ENCODE peak calls at places on chromosomes 11 and 22, in seven cellular contexts. One of them, this sample, is unnamed.

GRCh38 chr11:69442012-69442806 is 39.3 kb upstream of the LINC01488 start:
- DNase-seq in effector memory CD8-positive, alpha-beta T cell: no peak
- DNase-seq in HFFc6: peak
- DNase-seq in neural crest cell: no peak
- DNase-seq in effector CD4-positive, alpha-beta T cell: no peak
- DNase-seq in activated naive CD8-positive, alpha-beta T cell treated with anti-CD3 and anti-CD28 coated beads, Interleukin-2, amount 10 ng/mL, durations not matched to agents 7 days and 5 days: no peak
- DNase-seq in NCI-H1105: no peak
- DNase-seq in this sample: no peak

GRCh38 chr11:109490953-109491733 is 69.2 kb downstream of the C11orf87 start:
- DNase-seq in effector memory CD8-positive, alpha-beta T cell: no peak
- DNase-seq in HFFc6: no peak
- DNase-seq in neural crest cell: no peak
- DNase-seq in effector CD4-positive, alpha-beta T cell: no peak
- DNase-seq in activated naive CD8-positive, alpha-beta T cell treated with anti-CD3 and anti-CD28 coated beads, Interleukin-2, amount 10 ng/mL, durations not matched to agents 7 days and 5 days: no peak
- DNase-seq in NCI-H1105: no peak
- DNase-seq in this sample: no peak

GRCh38 chr11:1563149-1563638 is 8.9 kb downstream of the DUSP8 start:
- DNase-seq in effector memory CD8-positive, alpha-beta T cell: no peak
- DNase-seq in HFFc6: no peak
- DNase-seq in neural crest cell: no peak
- DNase-seq in effector CD4-positive, alpha-beta T cell: no peak
- DNase-seq in activated naive CD8-positive, alpha-beta T cell treated with anti-CD3 and anti-CD28 coated beads, Interleukin-2, amount 10 ng/mL, durations not matched to agents 7 days and 5 days: no peak
- DNase-seq in NCI-H1105: no peak
- DNase-seq in this sample: no peak

GRCh38 chr11:10499452-10500262 is 41.3 kb downstream of the RNF141 start:
- DNase-seq in effector memory CD8-positive, alpha-beta T cell: no peak
- DNase-seq in HFFc6: no peak
- DNase-seq in neural crest cell: no peak
- DNase-seq in effector CD4-positive, alpha-beta T cell: no peak
- DNase-seq in activated naive CD8-positive, alpha-beta T cell treated with anti-CD3 and anti-CD28 coated beads, Interleukin-2, amount 10 ng/mL, durations not matched to agents 7 days and 5 days: no peak
- DNase-seq in NCI-H1105: no peak
- DNase-seq in this sample: no peak

GRCh38 chr11:113103932-113104331 is 142.7 kb downstream of the NCAM1 start:
- DNase-seq in effector memory CD8-positive, alpha-beta T cell: no peak
- DNase-seq in HFFc6: no peak
- DNase-seq in neural crest cell: no peak
- DNase-seq in effector CD4-positive, alpha-beta T cell: no peak
- DNase-seq in activated naive CD8-positive, alpha-beta T cell treated with anti-CD3 and anti-CD28 coated beads, Interleukin-2, amount 10 ng/mL, durations not matched to agents 7 days and 5 days: no peak
- DNase-seq in NCI-H1105: no peak
- DNase-seq in this sample: no peak

GRCh38 chr22:33867118-33867863 is 53.0 kb downstream of the LARGE1 start:
- DNase-seq in effector memory CD8-positive, alpha-beta T cell: no peak
- DNase-seq in HFFc6: no peak
- DNase-seq in neural crest cell: no peak
- DNase-seq in effector CD4-positive, alpha-beta T cell: no peak
- DNase-seq in activated naive CD8-positive, alpha-beta T cell treated with anti-CD3 and anti-CD28 coated beads, Interleukin-2, amount 10 ng/mL, durations not matched to agents 7 days and 5 days: no peak
- DNase-seq in NCI-H1105: no peak
- DNase-seq in this sample: no peak

GRCh38 chr11:134522782-134523570 is 110.9 kb upstream of the B3GAT1 start:
- DNase-seq in effector memory CD8-positive, alpha-beta T cell: no peak
- DNase-seq in HFFc6: no peak
- DNase-seq in neural crest cell: no peak
- DNase-seq in effector CD4-positive, alpha-beta T cell: no peak
- DNase-seq in activated naive CD8-positive, alpha-beta T cell treated with anti-CD3 and anti-CD28 coated beads, Interleukin-2, amount 10 ng/mL, durations not matched to agents 7 days and 5 days: no peak
- DNase-seq in NCI-H1105: no peak
- DNase-seq in this sample: no peak

GRCh38 chr11:93407777-93408401 is 77.3 kb downstream of the DEUP1 start:
- DNase-seq in effector memory CD8-positive, alpha-beta T cell: no peak
- DNase-seq in HFFc6: no peak
- DNase-seq in neural crest cell: no peak
- DNase-seq in effector CD4-positive, alpha-beta T cell: no peak
- DNase-seq in activated naive CD8-positive, alpha-beta T cell treated with anti-CD3 and anti-CD28 coated beads, Interleukin-2, amount 10 ng/mL, durations not matched to agents 7 days and 5 days: no peak
- DNase-seq in NCI-H1105: no peak
- DNase-seq in this sample: no peak

GRCh38 chr11:119373917-119374631 is 7.4 kb downstream of the USP2 start:
- DNase-seq in effector memory CD8-positive, alpha-beta T cell: peak
- DNase-seq in HFFc6: peak
- DNase-seq in neural crest cell: peak
- DNase-seq in effector CD4-positive, alpha-beta T cell: no peak
- DNase-seq in activated naive CD8-positive, alpha-beta T cell treated with anti-CD3 and anti-CD28 coated beads, Interleukin-2, amount 10 ng/mL, durations not matched to agents 7 days and 5 days: no peak
- DNase-seq in NCI-H1105: peak
- DNase-seq in this sample: peak

GRCh38 chr22:26276530-26277200 is 107.4 kb downstream of the SEZ6L start:
- DNase-seq in effector memory CD8-positive, alpha-beta T cell: no peak
- DNase-seq in HFFc6: no peak
- DNase-seq in neural crest cell: no peak
- DNase-seq in effector CD4-positive, alpha-beta T cell: no peak
- DNase-seq in activated naive CD8-positive, alpha-beta T cell treated with anti-CD3 and anti-CD28 coated beads, Interleukin-2, amount 10 ng/mL, durations not matched to agents 7 days and 5 days: no peak
- DNase-seq in NCI-H1105: no peak
- DNase-seq in this sample: no peak

GRCh38 chr11:17585911-17586695 is 39.0 kb downstream of the OTOG start:
- DNase-seq in effector memory CD8-positive, alpha-beta T cell: no peak
- DNase-seq in HFFc6: no peak
- DNase-seq in neural crest cell: no peak
- DNase-seq in effector CD4-positive, alpha-beta T cell: no peak
- DNase-seq in activated naive CD8-positive, alpha-beta T cell treated with anti-CD3 and anti-CD28 coated beads, Interleukin-2, amount 10 ng/mL, durations not matched to agents 7 days and 5 days: no peak
- DNase-seq in NCI-H1105: no peak
- DNase-seq in this sample: no peak

GRCh38 chr11:104870910-104871309 is 27.4 kb downstream of the CASP12 start:
- DNase-seq in effector memory CD8-positive, alpha-beta T cell: no peak
- DNase-seq in HFFc6: no peak
- DNase-seq in neural crest cell: no peak
- DNase-seq in effector CD4-positive, alpha-beta T cell: no peak
- DNase-seq in activated naive CD8-positive, alpha-beta T cell treated with anti-CD3 and anti-CD28 coated beads, Interleukin-2, amount 10 ng/mL, durations not matched to agents 7 days and 5 days: no peak
- DNase-seq in NCI-H1105: no peak
- DNase-seq in this sample: no peak

GRCh38 chr22:50585238-50585637 is 2.6 kb upstream of the CHKB start:
- DNase-seq in effector memory CD8-positive, alpha-beta T cell: no peak
- DNase-seq in HFFc6: no peak
- DNase-seq in neural crest cell: no peak
- DNase-seq in effector CD4-positive, alpha-beta T cell: no peak
- DNase-seq in activated naive CD8-positive, alpha-beta T cell treated with anti-CD3 and anti-CD28 coated beads, Interleukin-2, amount 10 ng/mL, durations not matched to agents 7 days and 5 days: no peak
- DNase-seq in NCI-H1105: no peak
- DNase-seq in this sample: no peak

GRCh38 chr11:23473782-23474181 is 613.5 kb upstream of the CCDC179 start:
- DNase-seq in effector memory CD8-positive, alpha-beta T cell: no peak
- DNase-seq in HFFc6: no peak
- DNase-seq in neural crest cell: no peak
- DNase-seq in effector CD4-positive, alpha-beta T cell: no peak
- DNase-seq in activated naive CD8-positive, alpha-beta T cell treated with anti-CD3 and anti-CD28 coated beads, Interleukin-2, amount 10 ng/mL, durations not matched to agents 7 days and 5 days: no peak
- DNase-seq in NCI-H1105: no peak
- DNase-seq in this sample: no peak

GRCh38 chr11:126502159-126502558 is 146.7 kb downstream of the ST3GAL4 start:
- DNase-seq in effector memory CD8-positive, alpha-beta T cell: no peak
- DNase-seq in HFFc6: no peak
- DNase-seq in neural crest cell: no peak
- DNase-seq in effector CD4-positive, alpha-beta T cell: no peak
- DNase-seq in activated naive CD8-positive, alpha-beta T cell treated with anti-CD3 and anti-CD28 coated beads, Interleukin-2, amount 10 ng/mL, durations not matched to agents 7 days and 5 days: no peak
- DNase-seq in NCI-H1105: no peak
- DNase-seq in this sample: no peak

GRCh38 chr22:33303109-33303508 is 244.9 kb upstream of the SYN3 start:
- DNase-seq in effector memory CD8-positive, alpha-beta T cell: no peak
- DNase-seq in HFFc6: no peak
- DNase-seq in neural crest cell: no peak
- DNase-seq in effector CD4-positive, alpha-beta T cell: no peak
- DNase-seq in activated naive CD8-positive, alpha-beta T cell treated with anti-CD3 and anti-CD28 coated beads, Interleukin-2, amount 10 ng/mL, durations not matched to agents 7 days and 5 days: no peak
- DNase-seq in NCI-H1105: no peak
- DNase-seq in this sample: no peak

GRCh38 chr11:4560462-4560861 is 15.5 kb downstream of the OR52M1 start:
- DNase-seq in effector memory CD8-positive, alpha-beta T cell: no peak
- DNase-seq in HFFc6: no peak
- DNase-seq in neural crest cell: no peak
- DNase-seq in effector CD4-positive, alpha-beta T cell: no peak
- DNase-seq in activated naive CD8-positive, alpha-beta T cell treated with anti-CD3 and anti-CD28 coated beads, Interleukin-2, amount 10 ng/mL, durations not matched to agents 7 days and 5 days: no peak
- DNase-seq in NCI-H1105: no peak
- DNase-seq in this sample: no peak

GRCh38 chr11:24239016-24239720 is 257.7 kb upstream of the LUZP2 start:
- DNase-seq in effector memory CD8-positive, alpha-beta T cell: no peak
- DNase-seq in HFFc6: peak
- DNase-seq in neural crest cell: no peak
- DNase-seq in effector CD4-positive, alpha-beta T cell: no peak
- DNase-seq in activated naive CD8-positive, alpha-beta T cell treated with anti-CD3 and anti-CD28 coated beads, Interleukin-2, amount 10 ng/mL, durations not matched to agents 7 days and 5 days: no peak
- DNase-seq in NCI-H1105: no peak
- DNase-seq in this sample: no peak

GRCh38 chr22:44365196-44365802 is 52.5 kb upstream of the SHISAL1 start:
- DNase-seq in effector memory CD8-positive, alpha-beta T cell: no peak
- DNase-seq in HFFc6: no peak
- DNase-seq in neural crest cell: no peak
- DNase-seq in effector CD4-positive, alpha-beta T cell: no peak
- DNase-seq in activated naive CD8-positive, alpha-beta T cell treated with anti-CD3 and anti-CD28 coated beads, Interleukin-2, amount 10 ng/mL, durations not matched to agents 7 days and 5 days: no peak
- DNase-seq in NCI-H1105: no peak
- DNase-seq in this sample: no peak

GRCh38 chr11:69962152-69962551 is 116.0 kb upstream of the ANO1 start:
- DNase-seq in effector memory CD8-positive, alpha-beta T cell: no peak
- DNase-seq in HFFc6: no peak
- DNase-seq in neural crest cell: no peak
- DNase-seq in effector CD4-positive, alpha-beta T cell: no peak
- DNase-seq in activated naive CD8-positive, alpha-beta T cell treated with anti-CD3 and anti-CD28 coated beads, Interleukin-2, amount 10 ng/mL, durations not matched to agents 7 days and 5 days: no peak
- DNase-seq in NCI-H1105: no peak
- DNase-seq in this sample: no peak

GRCh38 chr11:121592708-121593107 is 139.9 kb upstream of the SORL1-AS1 start:
- DNase-seq in effector memory CD8-positive, alpha-beta T cell: no peak
- DNase-seq in HFFc6: no peak
- DNase-seq in neural crest cell: no peak
- DNase-seq in effector CD4-positive, alpha-beta T cell: no peak
- DNase-seq in activated naive CD8-positive, alpha-beta T cell treated with anti-CD3 and anti-CD28 coated beads, Interleukin-2, amount 10 ng/mL, durations not matched to agents 7 days and 5 days: no peak
- DNase-seq in NCI-H1105: no peak
- DNase-seq in this sample: no peak

GRCh38 chr11:78753297-78753696 is 178.6 kb upstream of the NARS2 start:
- DNase-seq in effector memory CD8-positive, alpha-beta T cell: no peak
- DNase-seq in HFFc6: no peak
- DNase-seq in neural crest cell: no peak
- DNase-seq in effector CD4-positive, alpha-beta T cell: no peak
- DNase-seq in activated naive CD8-positive, alpha-beta T cell treated with anti-CD3 and anti-CD28 coated beads, Interleukin-2, amount 10 ng/mL, durations not matched to agents 7 days and 5 days: no peak
- DNase-seq in NCI-H1105: no peak
- DNase-seq in this sample: no peak

GRCh38 chr11:128517457-128518230 is 69.7 kb downstream of the ETS1 start:
- DNase-seq in effector memory CD8-positive, alpha-beta T cell: no peak
- DNase-seq in HFFc6: peak
- DNase-seq in neural crest cell: no peak
- DNase-seq in effector CD4-positive, alpha-beta T cell: no peak
- DNase-seq in activated naive CD8-positive, alpha-beta T cell treated with anti-CD3 and anti-CD28 coated beads, Interleukin-2, amount 10 ng/mL, durations not matched to agents 7 days and 5 days: no peak
- DNase-seq in NCI-H1105: no peak
- DNase-seq in this sample: no peak

GRCh38 chr11:133414503-133414902 is 117.8 kb downstream of the OPCML start:
- DNase-seq in effector memory CD8-positive, alpha-beta T cell: no peak
- DNase-seq in HFFc6: no peak
- DNase-seq in neural crest cell: no peak
- DNase-seq in effector CD4-positive, alpha-beta T cell: no peak
- DNase-seq in activated naive CD8-positive, alpha-beta T cell treated with anti-CD3 and anti-CD28 coated beads, Interleukin-2, amount 10 ng/mL, durations not matched to agents 7 days and 5 days: no peak
- DNase-seq in NCI-H1105: no peak
- DNase-seq in this sample: no peak

GRCh38 chr11:64918056-64918455 is 1.0 kb upstream of the ATG2A start:
- DNase-seq in effector memory CD8-positive, alpha-beta T cell: no peak
- DNase-seq in HFFc6: peak
- DNase-seq in neural crest cell: no peak
- DNase-seq in effector CD4-positive, alpha-beta T cell: no peak
- DNase-seq in activated naive CD8-positive, alpha-beta T cell treated with anti-CD3 and anti-CD28 coated beads, Interleukin-2, amount 10 ng/mL, durations not matched to agents 7 days and 5 days: no peak
- DNase-seq in NCI-H1105: no peak
- DNase-seq in this sample: no peak

GRCh38 chr22:29633514-29634312 is 30.3 kb downstream of the NF2 start:
- DNase-seq in effector memory CD8-positive, alpha-beta T cell: no peak
- DNase-seq in HFFc6: no peak
- DNase-seq in neural crest cell: no peak
- DNase-seq in effector CD4-positive, alpha-beta T cell: no peak
- DNase-seq in activated naive CD8-positive, alpha-beta T cell treated with anti-CD3 and anti-CD28 coated beads, Interleukin-2, amount 10 ng/mL, durations not matched to agents 7 days and 5 days: no peak
- DNase-seq in NCI-H1105: no peak
- DNase-seq in this sample: no peak

This sample was measured in NCI-H1436.